ENCODE peak calls at places on chromosomes 12 and 14, in seven cellular contexts. X, T, Q, E, N, L and H are unnamed samples.

GRCh38 chr12:121769297-121769830 is 24.1 kb downstream of the RHOF start:
- DNase-seq in X (no peak), T (no peak), Q (no peak), E (no peak), N (no peak), L (no peak), H (no peak)

GRCh38 chr14:46887144-46887543 is 235.6 kb upstream of the RPL10L start:
- DNase-seq in X (peak; percentile 0), T (no peak), Q (no peak), E (no peak), N (no peak), L (no peak), H (no peak)

GRCh38 chr12:29782285-29782820 is 1.4 kb downstream of the TMTC1 start:
- DNase-seq in X (no peak), T (no peak), Q (peak; percentile 40), E (peak; percentile 48), N (no peak), L (peak; percentile 79), H (no peak)

GRCh38 chr12:131869871-131870418 is 24.5 kb upstream of the ULK1 start:
- DNase-seq in X (no peak), T (no peak), Q (peak; percentile 80), E (no peak), N (peak; percentile 51), L (no peak), H (no peak)

GRCh38 chr12:3836641-3837040 is 36.6 kb downstream of the PARP11 start:
- DNase-seq in X (no peak), T (no peak), Q (no peak), E (no peak), N (no peak), L (no peak), H (no peak)

GRCh38 chr12:26435005-26435404 is 239.6 kb downstream of the SSPN start:
- DNase-seq in X (no peak), T (no peak), Q (no peak), E (no peak), N (no peak), L (no peak), H (no peak)

GRCh38 chr12:107372229-107372658 is 278.9 kb upstream of the CRY1 start:
- DNase-seq in X (peak; percentile 21), T (no peak), Q (no peak), E (no peak), N (no peak), L (no peak), H (no peak)

GRCh38 chr14:99717682-99718013 is 33.5 kb downstream of the CYP46A1 start:
- DNase-seq in X (no peak), T (no peak), Q (peak; percentile 2), E (no peak), N (no peak), L (no peak), H (peak; percentile 42)

GRCh38 chr14:63800651-63801385 is 52.0 kb upstream of the SYNE2 start:
- DNase-seq in X (no peak), T (no peak), Q (no peak), E (no peak), N (no peak), L (no peak), H (no peak)

GRCh38 chr12:67991158-67991557 is 1.9 kb downstream of the IFNG-AS1 start:
- DNase-seq in X (peak; percentile 77), T (no peak), Q (no peak), E (no peak), N (no peak), L (no peak), H (peak; percentile 75)

GRCh38 chr14:86858591-86858990 is 1134.4 kb downstream of the GALC start:
- DNase-seq in X (no peak), T (no peak), Q (no peak), E (no peak), N (no peak), L (no peak), H (no peak)

GRCh38 chr14:51473808-51474207 is 177.9 kb upstream of the FRMD6 start:
- DNase-seq in X (no peak), T (no peak), Q (no peak), E (no peak), N (no peak), L (no peak), H (no peak)

GRCh38 chr12:19525236-19525635 is 85.9 kb downstream of the AEBP2 start:
- DNase-seq in X (no peak), T (no peak), Q (no peak), E (no peak), N (no peak), L (no peak), H (no peak)

GRCh38 chr14:70000601-70001000 is 121.4 kb downstream of the SMOC1 start:
- DNase-seq in X (no peak), T (no peak), Q (no peak), E (no peak), N (no peak), L (no peak), H (no peak)

GRCh38 chr14:39154594-39155189 is 15.4 kb downstream of the TRAPPC6B start:
- DNase-seq in X (no peak), T (no peak), Q (no peak), E (no peak), N (no peak), L (no peak), H (no peak)

GRCh38 chr14:23139874-23140273 is 20.8 kb upstream of the CEBPE start:
- DNase-seq in X (no peak), T (no peak), Q (no peak), E (no peak), N (no peak), L (no peak), H (no peak)

GRCh38 chr12:124433906-124434305 is 133.5 kb downstream of the NCOR2 start:
- DNase-seq in X (no peak), T (no peak), Q (no peak), E (peak; percentile 47), N (no peak), L (no peak), H (no peak)

GRCh38 chr14:70917633-70918032 is 10.4 kb downstream of the PCNX1 start:
- DNase-seq in X (no peak), T (no peak), Q (no peak), E (no peak), N (no peak), L (no peak), H (no peak)

GRCh38 chr12:92055877-92056276 is 89.8 kb downstream of the BTG1 start:
- DNase-seq in X (no peak), T (no peak), Q (no peak), E (no peak), N (no peak), L (no peak), H (no peak)

GRCh38 chr12:2092890-2093289 is 40.1 kb downstream of the CACNA1C start:
- DNase-seq in X (no peak), T (no peak), Q (peak; percentile 53), E (no peak), N (no peak), L (no peak), H (no peak)